ENCODE peak calls at places on chromosomes 11 and 22, in nine cellular contexts. One of them, this sample, is unnamed.

GRCh38 chr11:61077936-61078335 is 24.4 kb upstream of the CD5 start:
- DNase-seq in lower lobe of right lung: no peak
- DNase-seq in thoracic aorta: no peak
- DNase-seq in RWPE1: no peak
- DNase-seq in keratinocyte: no peak
- DNase-seq in tibial nerve: no peak
- DNase-seq in MM.1S: no peak
- DNase-seq in cardiac muscle cell: no peak
- DNase-seq in fibroblast of lung: no peak
- DNase-seq in this sample: no peak

GRCh38 chr11:128772814-128773213 is 78.9 kb downstream of the FLI1 start:
- DNase-seq in fibroblast of lung: no peak
- DNase-seq in MM.1S: no peak
- DNase-seq in cardiac muscle cell: no peak
- DNase-seq in RWPE1: no peak
- DNase-seq in thoracic aorta: no peak
- DNase-seq in lower lobe of right lung: peak
- DNase-seq in tibial nerve: no peak
- DNase-seq in keratinocyte: no peak
- DNase-seq in this sample: no peak

GRCh38 chr11:130722401-130722800 is 193.9 kb downstream of the SNX19 start:
- DNase-seq in RWPE1: no peak
- DNase-seq in cardiac muscle cell: no peak
- DNase-seq in MM.1S: no peak
- DNase-seq in lower lobe of right lung: no peak
- DNase-seq in thoracic aorta: no peak
- DNase-seq in fibroblast of lung: no peak
- DNase-seq in tibial nerve: no peak
- DNase-seq in keratinocyte: no peak
- DNase-seq in this sample: no peak

GRCh38 chr11:111035746-111036145 is 209.8 kb upstream of the POU2AF2 start:
- DNase-seq in cardiac muscle cell: no peak
- DNase-seq in tibial nerve: no peak
- DNase-seq in keratinocyte: no peak
- DNase-seq in thoracic aorta: no peak
- DNase-seq in MM.1S: no peak
- DNase-seq in fibroblast of lung: no peak
- DNase-seq in lower lobe of right lung: no peak
- DNase-seq in RWPE1: no peak
- DNase-seq in this sample: no peak

GRCh38 chr11:69654660-69655478 is 13.9 kb downstream of the CCND1 start:
- DNase-seq in tibial nerve: peak
- DNase-seq in RWPE1: no peak
- DNase-seq in fibroblast of lung: no peak
- DNase-seq in keratinocyte: no peak
- DNase-seq in cardiac muscle cell: no peak
- DNase-seq in MM.1S: no peak
- DNase-seq in lower lobe of right lung: no peak
- DNase-seq in thoracic aorta: no peak
- DNase-seq in this sample: no peak

GRCh38 chr11:44621784-44622183 is 56.3 kb downstream of the CD82 start:
- DNase-seq in MM.1S: no peak
- DNase-seq in thoracic aorta: no peak
- DNase-seq in tibial nerve: no peak
- DNase-seq in cardiac muscle cell: no peak
- DNase-seq in RWPE1: no peak
- DNase-seq in fibroblast of lung: no peak
- DNase-seq in keratinocyte: no peak
- DNase-seq in lower lobe of right lung: no peak
- DNase-seq in this sample: no peak

GRCh38 chr22:21837184-21837979 is 30.1 kb downstream of the MAPK1 start:
- DNase-seq in fibroblast of lung: peak
- DNase-seq in thoracic aorta: no peak
- DNase-seq in MM.1S: no peak
- DNase-seq in RWPE1: peak
- DNase-seq in tibial nerve: no peak
- DNase-seq in keratinocyte: peak
- DNase-seq in cardiac muscle cell: peak
- DNase-seq in lower lobe of right lung: no peak
- DNase-seq in this sample: no peak

GRCh38 chr11:8593455-8593854 is 573 bp downstream of the STK33 start:
- DNase-seq in MM.1S: peak
- DNase-seq in tibial nerve: no peak
- DNase-seq in fibroblast of lung: no peak
- DNase-seq in thoracic aorta: no peak
- DNase-seq in RWPE1: no peak
- DNase-seq in cardiac muscle cell: no peak
- DNase-seq in keratinocyte: no peak
- DNase-seq in lower lobe of right lung: no peak
- DNase-seq in this sample: no peak

GRCh38 chr22:22717723-22718122 is 73.3 kb downstream of the GGTLC2 start:
- DNase-seq in thoracic aorta: no peak
- DNase-seq in MM.1S: no peak
- DNase-seq in cardiac muscle cell: no peak
- DNase-seq in lower lobe of right lung: no peak
- DNase-seq in tibial nerve: no peak
- DNase-seq in fibroblast of lung: no peak
- DNase-seq in RWPE1: no peak
- DNase-seq in keratinocyte: no peak
- DNase-seq in this sample: no peak

GRCh38 chr11:44987506-44987905 is 36.8 kb upstream of the TP53I11 start:
- DNase-seq in cardiac muscle cell: no peak
- DNase-seq in MM.1S: no peak
- DNase-seq in keratinocyte: no peak
- DNase-seq in lower lobe of right lung: no peak
- DNase-seq in fibroblast of lung: no peak
- DNase-seq in thoracic aorta: no peak
- DNase-seq in RWPE1: no peak
- DNase-seq in tibial nerve: no peak
- DNase-seq in this sample: no peak

GRCh38 chr11:126842038-126842437 is 158.5 kb downstream of the KIRREL3 start:
- DNase-seq in MM.1S: no peak
- DNase-seq in RWPE1: no peak
- DNase-seq in keratinocyte: no peak
- DNase-seq in tibial nerve: no peak
- DNase-seq in thoracic aorta: no peak
- DNase-seq in lower lobe of right lung: no peak
- DNase-seq in cardiac muscle cell: no peak
- DNase-seq in fibroblast of lung: peak
- DNase-seq in this sample: no peak

GRCh38 chr11:112656772-112657428 is 304.3 kb upstream of the NCAM1 start:
- DNase-seq in keratinocyte: no peak
- DNase-seq in fibroblast of lung: peak
- DNase-seq in lower lobe of right lung: no peak
- DNase-seq in tibial nerve: no peak
- DNase-seq in MM.1S: no peak
- DNase-seq in cardiac muscle cell: peak
- DNase-seq in RWPE1: peak
- DNase-seq in thoracic aorta: no peak
- DNase-seq in this sample: no peak

GRCh38 chr11:15170170-15170569 is 55.4 kb downstream of the INSC start:
- DNase-seq in MM.1S: no peak
- DNase-seq in thoracic aorta: no peak
- DNase-seq in RWPE1: no peak
- DNase-seq in cardiac muscle cell: no peak
- DNase-seq in fibroblast of lung: peak
- DNase-seq in lower lobe of right lung: no peak
- DNase-seq in tibial nerve: no peak
- DNase-seq in keratinocyte: no peak
- DNase-seq in this sample: no peak

GRCh38 chr11:119460582-119460981 is 37.6 kb upstream of the THY1 start:
- DNase-seq in fibroblast of lung: peak
- DNase-seq in cardiac muscle cell: peak
- DNase-seq in keratinocyte: no peak
- DNase-seq in lower lobe of right lung: no peak
- DNase-seq in thoracic aorta: no peak
- DNase-seq in MM.1S: no peak
- DNase-seq in RWPE1: no peak
- DNase-seq in tibial nerve: no peak
- DNase-seq in this sample: no peak

GRCh38 chr11:61698173-61698965 is 18.2 kb downstream of the DAGLA start:
- DNase-seq in thoracic aorta: no peak
- DNase-seq in fibroblast of lung: no peak
- DNase-seq in tibial nerve: no peak
- DNase-seq in lower lobe of right lung: no peak
- DNase-seq in cardiac muscle cell: no peak
- DNase-seq in MM.1S: no peak
- DNase-seq in keratinocyte: no peak
- DNase-seq in RWPE1: no peak
- DNase-seq in this sample: no peak

GRCh38 chr11:65580031-65580692 is 4.3 kb downstream of the EHBP1L1 start:
- DNase-seq in lower lobe of right lung: no peak
- DNase-seq in keratinocyte: no peak
- DNase-seq in fibroblast of lung: no peak
- DNase-seq in RWPE1: no peak
- DNase-seq in MM.1S: no peak
- DNase-seq in tibial nerve: no peak
- DNase-seq in thoracic aorta: no peak
- DNase-seq in cardiac muscle cell: no peak
- DNase-seq in this sample: no peak
- H3K27ac ChIP-seq in lower lobe of right lung: no peak
- H3K27ac ChIP-seq in keratinocyte: no peak
- H3K27ac ChIP-seq in fibroblast of lung: no peak
- H3K27ac ChIP-seq in RWPE1: peak
- H3K27ac ChIP-seq in MM.1S: no peak
- H3K27ac ChIP-seq in tibial nerve: peak
- H3K27ac ChIP-seq in thoracic aorta: peak
- H3K27ac ChIP-seq in cardiac muscle cell: no peak
- H3K27ac ChIP-seq in this sample: no peak

DNA sequence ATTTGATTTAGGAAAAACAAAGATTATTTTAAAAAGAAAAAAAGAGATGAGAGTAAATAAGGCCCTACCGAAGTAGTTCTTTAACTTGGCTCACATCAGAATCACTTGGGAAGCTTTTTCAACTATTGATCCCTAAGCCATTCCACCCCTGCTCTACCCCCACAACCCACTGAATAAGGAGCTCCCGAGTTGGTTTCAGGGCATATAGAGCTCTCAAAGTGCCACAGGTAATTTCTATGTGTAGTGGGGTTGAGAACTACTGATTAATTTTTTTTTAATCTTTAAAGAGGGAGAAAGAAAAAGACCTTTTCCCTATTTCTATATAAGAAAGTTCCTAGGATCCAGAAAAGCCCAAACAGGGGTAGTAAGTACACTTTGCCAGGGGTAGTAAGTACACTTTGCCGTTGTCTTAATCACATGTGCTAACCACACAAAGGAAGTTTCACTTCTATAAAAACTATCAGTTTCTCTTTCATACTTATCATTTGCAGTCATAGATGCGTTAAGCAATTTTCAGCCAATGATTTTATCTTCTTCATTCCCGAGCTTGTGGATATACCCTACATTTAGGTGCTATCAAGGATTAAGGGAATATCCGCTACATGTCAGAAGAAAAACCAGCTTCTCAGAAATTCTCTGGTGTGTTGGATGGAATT is 108.4 kb upstream of the ZC3H12C start:
- DNase-seq in thoracic aorta: no peak
- DNase-seq in tibial nerve: no peak
- DNase-seq in RWPE1: no peak
- DNase-seq in cardiac muscle cell: peak
- DNase-seq in MM.1S: peak
- DNase-seq in fibroblast of lung: no peak
- DNase-seq in keratinocyte: no peak
- DNase-seq in lower lobe of right lung: no peak
- DNase-seq in this sample: no peak
- H3K27ac ChIP-seq in thoracic aorta: no peak
- H3K27ac ChIP-seq in tibial nerve: no peak
- H3K27ac ChIP-seq in RWPE1: no peak
- H3K27ac ChIP-seq in cardiac muscle cell: no peak
- H3K27ac ChIP-seq in MM.1S: peak
- H3K27ac ChIP-seq in fibroblast of lung: no peak
- H3K27ac ChIP-seq in keratinocyte: no peak
- H3K27ac ChIP-seq in lower lobe of right lung: no peak
- H3K27ac ChIP-seq in this sample: no peak

GRCh38 chr11:78257654-78258053 is 68.9 kb downstream of the USP35 start:
- DNase-seq in cardiac muscle cell: no peak
- DNase-seq in lower lobe of right lung: no peak
- DNase-seq in tibial nerve: no peak
- DNase-seq in thoracic aorta: no peak
- DNase-seq in RWPE1: no peak
- DNase-seq in keratinocyte: no peak
- DNase-seq in fibroblast of lung: no peak
- DNase-seq in MM.1S: no peak
- DNase-seq in this sample: no peak
- H3K27ac ChIP-seq in cardiac muscle cell: no peak
- H3K27ac ChIP-seq in lower lobe of right lung: peak
- H3K27ac ChIP-seq in tibial nerve: peak
- H3K27ac ChIP-seq in thoracic aorta: peak
- H3K27ac ChIP-seq in RWPE1: no peak
- H3K27ac ChIP-seq in keratinocyte: no peak
- H3K27ac ChIP-seq in fibroblast of lung: no peak
- H3K27ac ChIP-seq in MM.1S: no peak
- H3K27ac ChIP-seq in this sample: no peak

DNA sequence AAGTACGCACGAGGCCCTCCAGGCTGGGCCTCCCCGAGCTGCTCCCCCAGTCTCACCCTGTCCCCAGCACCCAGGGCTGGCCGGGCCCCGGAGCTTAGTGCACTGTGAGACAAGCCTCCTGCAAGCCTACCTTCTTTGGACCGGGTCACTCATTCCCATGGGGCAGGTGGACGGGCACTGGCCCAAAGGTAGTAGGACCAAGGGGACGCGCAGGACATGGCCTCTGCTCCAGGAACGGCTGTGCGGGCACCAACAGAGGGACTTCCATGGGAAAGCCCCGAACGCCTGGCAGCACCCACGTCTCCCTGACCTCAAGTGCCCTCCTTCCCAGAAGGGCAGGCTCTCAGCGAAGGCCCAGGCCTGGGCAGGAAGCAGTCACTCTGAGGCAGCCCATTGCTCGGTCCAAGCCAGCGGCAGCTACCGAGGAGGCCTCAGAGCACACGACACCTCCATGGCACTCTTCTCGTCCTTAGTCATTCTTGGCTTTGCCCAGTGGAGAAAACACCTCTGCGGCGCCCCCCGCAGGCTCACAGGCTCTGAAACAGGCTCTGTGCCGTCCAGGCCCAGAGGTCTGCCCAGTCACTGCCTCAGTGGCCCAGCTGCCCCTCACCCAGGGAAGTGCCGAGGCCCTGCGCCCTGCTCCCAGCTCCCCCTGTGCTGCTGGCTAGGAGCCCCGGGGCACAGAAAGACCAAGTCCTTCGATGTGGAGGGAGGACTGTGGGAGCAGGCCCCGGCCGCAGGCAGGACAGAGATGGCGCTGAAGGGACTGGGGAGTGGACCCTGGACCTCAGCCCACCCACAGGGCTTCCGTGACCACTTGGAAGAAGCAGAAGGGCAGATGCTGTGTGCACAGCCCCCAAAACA is 3.8 kb downstream of the MOB2 start:
- DNase-seq in RWPE1: no peak
- DNase-seq in keratinocyte: no peak
- DNase-seq in cardiac muscle cell: no peak
- DNase-seq in thoracic aorta: no peak
- DNase-seq in lower lobe of right lung: peak
- DNase-seq in MM.1S: no peak
- DNase-seq in fibroblast of lung: no peak
- DNase-seq in tibial nerve: no peak
- DNase-seq in this sample: no peak
- H3K27ac ChIP-seq in RWPE1: no peak
- H3K27ac ChIP-seq in keratinocyte: no peak
- H3K27ac ChIP-seq in cardiac muscle cell: no peak
- H3K27ac ChIP-seq in thoracic aorta: peak
- H3K27ac ChIP-seq in lower lobe of right lung: peak
- H3K27ac ChIP-seq in MM.1S: no peak
- H3K27ac ChIP-seq in fibroblast of lung: no peak
- H3K27ac ChIP-seq in tibial nerve: peak
- H3K27ac ChIP-seq in this sample: no peak